ENCODE peak calls at places on chromosomes 2 and 18, in six cellular contexts. A is A549; I is CD8-positive, alpha-beta T cell; C is GM23248; N is sigmoid colon; P is pancreas. V is an unnamed sample.
A peak's percentile ranks its signal among the peaks of the same experiment; 100 is the strongest.

GRCh38 chr2:176370423-176370822 is 101.2 kb downstream of the MTX2 start:
- DNase-seq in I (no peak), C (no peak), A (no peak), N (no peak), P (no peak), V (no peak)

GRCh38 chr18:34818069-34818468 is 108.0 kb downstream of the DTNA start:
- DNase-seq in I (no peak), C (no peak), N (no peak), P (no peak), A (no peak), V (no peak)

GRCh38 chr2:10237392-10238321 is 65.0 kb upstream of the HPCAL1 start:
- DNase-seq in I (no peak), C (no peak), A (no peak), N (peak; percentile 43), P (no peak), V (peak; percentile 69)

GRCh38 chr2:189129971-189130370 is 49.6 kb downstream of the COL5A2 start:
- DNase-seq in C (peak; percentile 90), P (no peak), I (no peak), N (no peak), A (no peak), V (no peak)

GRCh38 chr2:38474058-38474457 is 97.0 kb upstream of the ATL2 start:
- DNase-seq in P (no peak), A (no peak), C (peak; percentile 10), N (no peak), I (no peak), V (no peak)

GRCh38 chr18:22101731-22102130 is 67.7 kb upstream of the GATA6 start:
- DNase-seq in I (no peak), P (no peak), C (no peak), A (no peak), N (no peak), V (no peak)

GRCh38 chr18:58046087-58046793 is 2.2 kb downstream of the NEDD4L start:
- DNase-seq in C (no peak), N (no peak), A (no peak), P (no peak), I (no peak), V (no peak)

GRCh38 chr2:119156891-119157773 is 1.4 kb downstream of the C1QL2 start:
- DNase-seq in P (no peak), A (no peak), C (no peak), I (no peak), N (no peak), V (no peak)

GRCh38 chr2:54669677-54670484 is 53.6 kb upstream of the EML6 start:
- DNase-seq in A (peak; percentile 62), I (no peak), C (peak; percentile 81), N (peak; percentile 84), P (no peak), V (no peak)

GRCh38 chr2:188279093-188279445 is 12.6 kb upstream of the GULP1 start:
- DNase-seq in N (no peak), I (no peak), A (no peak), C (no peak), P (no peak), V (no peak)

GRCh38 chr2:69493268-69493667 is 56.0 kb upstream of the NFU1 start:
- DNase-seq in I (no peak), N (no peak), C (no peak), P (no peak), A (no peak), V (no peak)

GRCh38 chr2:206004004-206004693 is 81.8 kb downstream of the INO80D start:
- DNase-seq in C (no peak), P (no peak), N (no peak), I (no peak), A (peak; percentile 55), V (peak; percentile 55)

GRCh38 chr18:54947115-54947514 is 12.1 kb downstream of the CCDC68 start:
- DNase-seq in A (peak; percentile 19), I (no peak), P (no peak), C (no peak), N (no peak), V (no peak)

GRCh38 chr2:38601463-38602135 is 1.1 kb downstream of the HNRNPLL start:
- DNase-seq in A (no peak), C (peak; percentile 56), N (no peak), I (no peak), P (no peak), V (no peak)

DNA sequence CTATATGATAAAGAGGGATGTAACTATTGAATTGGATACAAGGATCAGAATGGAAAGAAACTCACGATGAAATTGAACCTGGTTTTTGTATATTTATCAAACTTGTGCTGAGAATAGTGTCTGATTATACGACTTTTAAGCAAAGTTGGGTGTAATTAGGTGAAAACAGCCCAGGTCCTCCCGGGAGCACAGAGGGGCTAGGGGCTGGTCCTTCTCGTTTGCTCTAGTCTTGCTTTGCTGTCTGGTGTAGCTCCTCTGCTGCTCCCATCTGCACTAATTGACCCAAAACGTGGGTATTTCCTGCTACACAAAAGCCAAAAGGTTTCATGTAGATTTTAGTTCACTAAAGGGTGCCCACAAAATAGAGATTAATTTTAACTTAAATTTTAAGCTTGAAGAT is 58.7 kb downstream of the HK2 start:
- DNase-seq in P (no peak), C (no peak), N (no peak), A (no peak), I (no peak), V (no peak)
- H3K27ac ChIP-seq in P (no peak overlapping the region), C (peak overlapping the region; percentile 78), N (no peak overlapping the region), A (no peak overlapping the region), I (no peak overlapping the region), V (no peak overlapping the region)

GRCh38 chr18:49560277-49561126 is 1.4 kb upstream of the LIPG start:
- DNase-seq in P (peak; percentile 26), A (no peak), N (no peak), I (no peak), C (peak; percentile 34), V (no peak)

GRCh38 chr18:49561377-49562193 is at the start of gene LIPG:
- DNase-seq in P (peak; percentile 49), I (no peak), C (peak; percentile 74), A (peak; percentile 25), N (no peak), V (no peak)

GRCh38 chr18:49563130-49563540 is 1.3 kb downstream of the LIPG start:
- DNase-seq in C (peak; percentile 42), A (no peak), N (no peak), I (no peak), P (no peak), V (no peak)

GRCh38 chr18:49562481-49563129 is 748 bp downstream of the LIPG start:
- DNase-seq in N (no peak), C (peak; percentile 9), P (no peak), I (no peak), A (no peak), V (no peak)

GRCh38 chr18:49561127-49561376 is 805 bp upstream of the LIPG start:
- DNase-seq in C (peak; percentile 40), A (no peak), N (no peak), I (no peak), P (no peak), V (no peak)
- H3K4me3 ChIP-seq in C (peak overlapping the region; percentile 63), A (peak overlapping the region; percentile 45), N (peak overlapping the region; percentile 39), I (peak overlapping the region; percentile 62), P (peak overlapping the region; percentile 4), V (peak overlapping the region; percentile 27)

GRCh38 chr18:31720867-31721266 is 36.5 kb upstream of the B4GALT6 start:
- DNase-seq in N (no peak), I (no peak), C (peak; percentile 48), A (no peak), P (no peak), V (no peak)

GRCh38 chr18:31722369-31722957 is 38.1 kb upstream of the B4GALT6 start:
- DNase-seq in C (peak; percentile 70), A (peak; percentile 69), N (peak; percentile 84), I (peak; percentile 61), P (peak; percentile 85), V (peak; percentile 79)

GRCh38 chr18:31721596-31721995 is 37.2 kb upstream of the B4GALT6 start:
- DNase-seq in N (no peak), P (no peak), I (no peak), C (no peak), A (no peak), V (no peak)

GRCh38 chr18:31723639-31723997 is 37.1 kb downstream of the SLC25A52 start:
- DNase-seq in C (no peak), I (no peak), A (no peak), P (no peak), N (no peak), V (no peak)

DNA sequence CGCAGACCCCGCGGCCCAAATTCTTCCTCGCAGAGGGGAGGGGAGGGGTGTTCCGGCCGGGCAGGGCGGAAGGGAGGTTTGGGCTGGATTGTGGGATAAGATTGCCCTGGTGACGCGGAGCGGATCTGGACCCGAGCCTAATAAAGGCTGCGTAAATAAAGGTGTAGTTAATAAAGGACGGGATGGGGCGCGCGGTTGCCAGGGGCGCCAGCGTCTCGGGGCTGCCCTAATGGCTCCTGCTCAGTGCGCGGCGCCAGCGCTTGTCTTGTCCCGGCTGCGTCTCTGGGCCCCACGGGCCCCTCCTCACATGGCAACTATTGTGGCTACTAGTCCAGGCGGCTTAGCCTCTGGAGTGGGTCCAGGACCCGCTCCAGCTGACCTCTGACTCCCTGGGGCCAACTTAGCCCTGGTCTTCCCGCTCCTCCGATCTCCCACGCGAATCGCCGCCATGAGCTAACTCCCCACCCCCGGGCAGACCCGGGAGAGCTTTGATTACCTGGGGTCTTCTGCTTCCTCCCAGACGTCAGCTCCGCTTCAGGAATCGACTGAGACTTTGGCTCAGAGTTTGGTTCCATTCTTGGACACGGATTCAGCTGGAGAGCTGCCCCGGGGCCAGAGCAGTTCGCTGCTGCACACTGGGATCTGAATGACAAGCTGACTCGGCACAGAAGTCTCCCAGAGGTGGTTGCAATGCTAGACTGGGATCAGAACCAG is 36.5 kb downstream of the SLC25A52 start:
- DNase-seq in C (peak; percentile 39), N (peak; percentile 65), A (no peak), P (peak; percentile 35), I (no peak), V (no peak)
- H3K27ac ChIP-seq in C (no peak overlapping the region), N (peak overlapping the region; percentile 67), A (no peak overlapping the region), P (no peak overlapping the region), I (no peak overlapping the region), V (no peak overlapping the region)

GRCh38 chr2:61671561-61672315 is 133.6 kb upstream of the XPO1 start:
- DNase-seq in C (peak; percentile 33), I (no peak), A (no peak), P (no peak), N (no peak), V (no peak)

GRCh38 chr2:61675204-61675603 is 137.0 kb upstream of the XPO1 start:
- DNase-seq in P (no peak), I (no peak), A (no peak), C (no peak), N (no peak), V (no peak)

DNA sequence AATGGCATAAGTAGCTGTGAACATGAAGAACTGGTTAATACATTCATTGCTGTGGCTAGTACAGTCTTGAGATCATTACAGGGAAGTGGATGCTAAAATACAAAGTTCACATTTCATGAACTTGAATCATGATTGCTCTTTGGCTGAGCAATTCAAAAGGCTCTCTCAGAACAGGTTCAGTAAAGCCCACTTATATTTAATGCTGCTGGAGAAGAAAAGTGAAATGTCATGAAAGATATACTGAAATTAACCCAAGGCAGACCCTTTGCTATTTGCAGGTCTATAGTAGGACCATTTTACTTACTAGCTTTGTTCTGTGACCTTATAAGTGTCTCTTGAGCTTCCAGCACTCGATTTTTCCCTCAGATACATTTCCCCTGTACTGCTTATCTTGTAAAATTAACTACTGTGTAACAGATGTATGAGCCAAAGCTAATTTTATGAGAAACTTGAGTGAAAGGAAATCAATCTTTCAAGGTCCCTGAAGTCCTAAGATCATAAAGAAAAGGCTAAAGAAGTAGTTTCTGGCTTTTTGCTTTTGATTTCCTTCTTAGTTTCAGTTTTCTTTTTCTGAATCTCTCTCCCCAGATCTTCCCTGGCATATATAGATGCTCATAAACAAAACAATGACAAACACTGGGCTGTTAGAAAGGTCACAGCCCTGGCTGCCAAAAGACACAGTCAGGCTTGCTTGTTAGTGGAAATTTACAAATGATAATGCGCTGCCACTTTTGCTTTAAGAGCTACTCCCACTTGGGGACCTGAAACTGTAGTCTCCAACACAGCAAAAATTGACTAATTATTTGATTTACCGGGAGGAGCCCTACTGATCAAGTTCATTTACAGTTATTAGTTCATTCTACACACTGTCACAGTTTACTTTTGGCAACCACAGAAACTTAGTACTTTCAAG is 132.7 kb upstream of the XPO1 start:
- DNase-seq in P (peak; percentile 42), A (peak; percentile 72), I (no peak), N (peak; percentile 79), C (peak; percentile 77), V (no peak)
- H3K4me3 ChIP-seq in P (no peak overlapping the region), A (peak overlapping the region; percentile 30), I (peak overlapping the region; percentile 9), N (peak overlapping the region; percentile 33), C (peak overlapping the region; percentile 67), V (peak overlapping the region; percentile 14)

V was measured in spleen.